ENCODE peak calls at places on chromosomes 3 and 15, in six cellular contexts. P is body of pancreas; N is CD4-positive, CD25-positive, alpha-beta regulatory T cell; X is activated naive CD4-positive, alpha-beta T cell treated with anti-CD3 and anti-CD28 coated beads, Interleukin-2, amount 50 U/mL, for 72 hours; U is sciatic nerve; W is CD8-positive, alpha-beta T cell. K is an unnamed sample.

GRCh38 chr3:73143821-73144237 is 82.4 kb downstream of the EBLN2 start:
- ATAC-seq in P (no peak), N (no peak), X (no peak), U (peak), W (no peak), K (no peak)

GRCh38 chr3:140842984-140843649 is 98.5 kb upstream of the SLC25A36 start:
- ATAC-seq in P (no peak), N (no peak), X (no peak), U (no peak), W (no peak), K (no peak)

GRCh38 chr3:120726784-120727183 is 15.5 kb downstream of the RABL3 start:
- ATAC-seq in P (no peak), N (no peak), X (no peak), U (no peak), W (no peak), K (no peak)

GRCh38 chr15:91841861-91842260 is 11.6 kb upstream of the SLCO3A1 start:
- ATAC-seq in P (no peak), N (no peak), X (no peak), U (no peak), W (no peak), K (no peak)

GRCh38 chr3:148974726-148975125 is 16.6 kb upstream of the GYG1 start:
- ATAC-seq in P (no peak), N (no peak), X (no peak), U (no peak), W (no peak), K (no peak)

GRCh38 chr15:60370804-60371700 is 26.7 kb downstream of the ANXA2 start:
- ATAC-seq in P (peak), N (no peak), X (peak), U (peak), W (no peak), K (peak)

GRCh38 chr3:83320726-83321125 is 1559.3 kb upstream of the GBE1 start:
- ATAC-seq in P (no peak), N (no peak), X (no peak), U (no peak), W (no peak), K (no peak)

GRCh38 chr15:69784808-69785550 is 312.7 kb downstream of the TLE3 start:
- ATAC-seq in P (no peak), N (no peak), X (no peak), U (no peak), W (no peak), K (no peak)

GRCh38 chr15:79212589-79213139 is 69.9 kb upstream of the ANKRD34C start:
- ATAC-seq in P (no peak), N (no peak), X (no peak), U (no peak), W (no peak), K (no peak)

GRCh38 chr3:48180021-48180420 is 8.2 kb downstream of the CDC25A start:
- ATAC-seq in P (no peak), N (no peak), X (no peak), U (no peak), W (no peak), K (no peak)

K was measured in activated T-helper 17 cell treated with anti-CD3 and anti-CD28 coated beads, Interleukin-2, amount 50 U/mL, for 72 hours.